ENCODE peak calls at places on chromosomes 11 and 22, in nine cellular contexts. L, U, O, B, F, S, A, M and X are unnamed samples.

GRCh38 chr22:33653525-33654063 is 266.7 kb downstream of the LARGE1 start:
- DNase-seq in U (no peak), F (no peak), A (no peak), B (no peak), L (no peak), S (no peak), O (no peak), M (no peak), X (no peak)

GRCh38 chr22:17260950-17261349 is 41.7 kb upstream of the ADA2 start:
- DNase-seq in A (no peak), B (no peak), L (no peak), O (no peak), F (no peak), U (no peak), M (no peak), S (no peak), X (no peak)

GRCh38 chr22:45263790-45264269 is 20.9 kb upstream of the UPK3A start:
- DNase-seq in S (peak; percentile 34), F (peak; percentile 95), U (no peak), L (no peak), B (no peak), O (peak; percentile 65), M (peak; percentile 85), A (peak; percentile 68), X (no peak)

GRCh38 chr11:76742912-76743311 is 40.2 kb upstream of the TSKU start:
- DNase-seq in A (peak; percentile 16), F (no peak), S (peak; percentile 23), M (no peak), B (no peak), U (no peak), O (no peak), L (no peak), X (no peak)

GRCh38 chr22:25143161-25144076 is 56.2 kb upstream of the CRYBB3 start:
- DNase-seq in S (no peak), L (no peak), A (peak; percentile 29), M (no peak), O (no peak), B (no peak), F (no peak), U (no peak), X (no peak)

GRCh38 chr22:30433227-30433626 is 7.7 kb downstream of the MTFP1 start:
- DNase-seq in L (no peak), U (no peak), B (no peak), F (no peak), O (no peak), A (no peak), S (no peak), M (no peak), X (no peak)

GRCh38 chr22:32947581-32947980 is 110.6 kb downstream of the SYN3 start:
- DNase-seq in B (no peak), A (no peak), M (no peak), L (no peak), S (no peak), F (no peak), O (no peak), U (no peak), X (no peak)

GRCh38 chr11:1935156-1936071 is 11.7 kb upstream of the MRPL23 start:
- DNase-seq in M (peak; percentile 67), O (no peak), U (no peak), L (no peak), F (no peak), B (no peak), S (no peak), A (no peak), X (no peak)

GRCh38 chr11:77779935-77780334 is 40.6 kb downstream of the RSF1 start:
- DNase-seq in L (no peak), B (no peak), S (peak; percentile 3), A (peak; percentile 47), M (no peak), U (no peak), O (peak; percentile 11), F (peak; percentile 30), X (no peak)

GRCh38 chr11:57370251-57370650 is 10.7 kb downstream of the PRG3 start:
- DNase-seq in U (no peak), A (no peak), F (no peak), S (no peak), B (no peak), M (no peak), O (no peak), L (no peak), X (no peak)

GRCh38 chr11:12042215-12042676 is 33.8 kb upstream of the DKK3 start:
- DNase-seq in A (peak; percentile 98), M (no peak), B (no peak), O (peak; percentile 27), F (peak; percentile 88), S (peak; percentile 89), L (no peak), U (no peak), X (no peak)

GRCh38 chr11:117918366-117919255 is 10.6 kb downstream of the TMPRSS13 start:
- DNase-seq in U (no peak), M (peak; percentile 50), S (no peak), A (no peak), F (no peak), L (no peak), O (no peak), B (no peak), X (no peak)

GRCh38 chr11:61392991-61393595 is 706 bp downstream of the TMEM216 start:
- DNase-seq in O (no peak), F (peak; percentile 37), M (no peak), A (no peak), L (peak; percentile 11), S (no peak), B (peak; percentile 3), U (no peak), X (no peak)

GRCh38 chr11:65213322-65214211 is 31.8 kb downstream of the CAPN1 start:
- DNase-seq in S (no peak), M (peak; percentile 87), U (no peak), O (no peak), B (no peak), F (no peak), L (no peak), A (no peak), X (no peak)

GRCh38 chr11:74818283-74818946 is 69.8 kb downstream of the RNF169 start:
- DNase-seq in L (no peak), U (no peak), A (no peak), M (no peak), S (no peak), O (no peak), F (no peak), B (no peak), X (no peak)

GRCh38 chr11:12755510-12755909 is 81.3 kb downstream of the TEAD1 start:
- DNase-seq in O (no peak), F (no peak), M (no peak), S (no peak), L (no peak), U (no peak), A (peak; percentile 73), B (no peak), X (no peak)

GRCh38 chr11:101867951-101868350 is 46.9 kb upstream of the CEP126 start:
- DNase-seq in S (no peak), U (no peak), B (no peak), F (no peak), M (no peak), A (no peak), L (no peak), O (no peak), X (no peak)

GRCh38 chr11:70398834-70399680 is 728 bp downstream of the CTTN start:
- DNase-seq in L (no peak), A (no peak), O (no peak), U (no peak), M (peak; percentile 81), S (no peak), B (no peak), F (no peak), X (no peak)

GRCh38 chr11:114280696-114281095 is 15.5 kb upstream of the NNMT start:
- DNase-seq in A (peak; percentile 92), L (no peak), U (peak; percentile 88), F (peak; percentile 91), O (no peak), B (no peak), S (peak; percentile 65), M (peak; percentile 83), X (no peak)

GRCh38 chr11:73152086-73152853 is 10.2 kb upstream of the FCHSD2 start:
- DNase-seq in A (no peak), F (no peak), L (no peak), O (no peak), U (no peak), M (peak; percentile 76), S (no peak), B (no peak), X (no peak)

GRCh38 chr11:69563946-69564780 is 76.8 kb upstream of the CCND1 start:
- DNase-seq in U (no peak), O (no peak), L (no peak), B (no peak), F (peak; percentile 32), S (no peak), M (no peak), A (no peak), X (no peak)

GRCh38 chr11:29184939-29185890 is 831.6 kb downstream of the KCNA4 start:
- DNase-seq in S (peak; percentile 88), B (no peak), A (peak; percentile 96), F (peak; percentile 88), L (no peak), O (no peak), M (no peak), U (no peak), X (no peak)

GRCh38 chr11:20388096-20389055 is 860 bp downstream of the PRMT3 start:
- DNase-seq in O (no peak), L (no peak), B (no peak), U (no peak), S (no peak), A (peak; percentile 3), M (no peak), F (peak; percentile 14), X (no peak)

GRCh38 chr22:36325163-36326031 is 62.4 kb downstream of the MYH9 start:
- DNase-seq in S (no peak), U (no peak), A (peak; percentile 86), O (peak; percentile 26), M (no peak), L (no peak), F (peak; percentile 79), B (no peak), X (no peak)

GRCh38 chr11:35887737-35888136 is 56.1 kb upstream of the LDLRAD3 start:
- DNase-seq in L (no peak), B (no peak), F (no peak), S (no peak), O (no peak), U (no peak), M (no peak), A (no peak), X (no peak)

GRCh38 chr11:117490019-117490679 is 162.5 kb downstream of the CEP164 start:
- DNase-seq in L (no peak), M (peak; percentile 58), S (no peak), O (no peak), U (no peak), B (no peak), A (no peak), F (no peak), X (no peak)

GRCh38 chr11:11142359-11142758 is 210.7 kb downstream of the CSNK2A3 start:
- DNase-seq in B (no peak), L (no peak), M (no peak), F (no peak), O (no peak), U (no peak), A (no peak), S (no peak), X (no peak)

GRCh38 chr11:35649984-35650383 is 12.6 kb upstream of the TRIM44 start:
- DNase-seq in S (no peak), B (no peak), O (no peak), U (no peak), A (peak; percentile 39), F (peak; percentile 22), L (no peak), M (no peak), X (no peak)

GRCh38 chr22:40671796-40672360 is 7.4 kb upstream of the MCHR1 start:
- DNase-seq in U (no peak), M (no peak), A (no peak), F (no peak), O (no peak), S (no peak), B (no peak), L (no peak), X (no peak)

GRCh38 chr11:70244698-70245097 is 25.8 kb upstream of the PPFIA1 start:
- DNase-seq in O (no peak), L (no peak), F (peak; percentile 49), M (no peak), U (no peak), S (peak; percentile 69), A (peak; percentile 51), B (no peak), X (no peak)

GRCh38 chr11:10878408-10879214 is 20.8 kb upstream of the ZBED5 start:
- DNase-seq in O (peak; percentile 35), U (peak; percentile 17), S (peak; percentile 23), A (peak; percentile 79), M (no peak), B (peak; percentile 8), L (no peak), F (peak; percentile 62), X (peak; percentile 21)